ENCODE peak calls at places on chromosomes 2 and 18, in ten cellular contexts. One of them, this sample, is unnamed.

GRCh38 chr2:227870710-227871374 is 589 bp upstream of the DAW1 start:
- DNase-seq in choroid plexus epithelial cell: peak
- DNase-seq in GM13976: no peak
- DNase-seq in BE2C: no peak
- DNase-seq in suprapubic skin: no peak
- DNase-seq in fibroblast of lung: peak
- DNase-seq in A549: peak
- DNase-seq in osteocyte: no peak
- DNase-seq in cardiac muscle cell: peak
- DNase-seq in IMR-90: peak
- DNase-seq in this sample: peak

GRCh38 chr18:21406111-21406510 is 164.1 kb downstream of the GREB1L start:
- DNase-seq in choroid plexus epithelial cell: no peak
- DNase-seq in GM13976: no peak
- DNase-seq in BE2C: no peak
- DNase-seq in suprapubic skin: no peak
- DNase-seq in fibroblast of lung: peak
- DNase-seq in A549: no peak
- DNase-seq in osteocyte: no peak
- DNase-seq in cardiac muscle cell: no peak
- DNase-seq in IMR-90: no peak
- DNase-seq in this sample: peak

GRCh38 chr2:71812736-71813135 is 334.9 kb downstream of the CYP26B1 start:
- DNase-seq in choroid plexus epithelial cell: no peak
- DNase-seq in GM13976: no peak
- DNase-seq in BE2C: no peak
- DNase-seq in suprapubic skin: no peak
- DNase-seq in fibroblast of lung: no peak
- DNase-seq in A549: no peak
- DNase-seq in osteocyte: peak
- DNase-seq in cardiac muscle cell: no peak
- DNase-seq in IMR-90: no peak
- DNase-seq in this sample: no peak

GRCh38 chr18:23485386-23485785 is 17.9 kb upstream of the RMC1 start:
- DNase-seq in choroid plexus epithelial cell: no peak
- DNase-seq in GM13976: no peak
- DNase-seq in BE2C: no peak
- DNase-seq in suprapubic skin: no peak
- DNase-seq in fibroblast of lung: no peak
- DNase-seq in A549: no peak
- DNase-seq in osteocyte: peak
- DNase-seq in cardiac muscle cell: no peak
- DNase-seq in IMR-90: no peak
- DNase-seq in this sample: no peak

GRCh38 chr2:165720526-165720925 is 73.5 kb downstream of the GALNT3 start:
- DNase-seq in choroid plexus epithelial cell: peak
- DNase-seq in GM13976: no peak
- DNase-seq in BE2C: no peak
- DNase-seq in suprapubic skin: no peak
- DNase-seq in fibroblast of lung: peak
- DNase-seq in A549: no peak
- DNase-seq in osteocyte: no peak
- DNase-seq in cardiac muscle cell: peak
- DNase-seq in IMR-90: peak
- DNase-seq in this sample: no peak

GRCh38 chr2:237492137-237492890 is 5.3 kb downstream of the MLPH start:
- DNase-seq in choroid plexus epithelial cell: peak
- DNase-seq in GM13976: no peak
- DNase-seq in BE2C: no peak
- DNase-seq in suprapubic skin: no peak
- DNase-seq in fibroblast of lung: no peak
- DNase-seq in A549: no peak
- DNase-seq in osteocyte: no peak
- DNase-seq in cardiac muscle cell: no peak
- DNase-seq in IMR-90: no peak
- DNase-seq in this sample: no peak

GRCh38 chr2:72028996-72029395 is 118.7 kb downstream of the CYP26B1 start:
- DNase-seq in choroid plexus epithelial cell: no peak
- DNase-seq in GM13976: no peak
- DNase-seq in BE2C: no peak
- DNase-seq in suprapubic skin: peak
- DNase-seq in fibroblast of lung: no peak
- DNase-seq in A549: no peak
- DNase-seq in osteocyte: peak
- DNase-seq in cardiac muscle cell: no peak
- DNase-seq in IMR-90: no peak
- DNase-seq in this sample: no peak

GRCh38 chr2:135600915-135601314 is 69.6 kb downstream of the R3HDM1 start:
- DNase-seq in choroid plexus epithelial cell: peak
- DNase-seq in GM13976: no peak
- DNase-seq in BE2C: no peak
- DNase-seq in suprapubic skin: no peak
- DNase-seq in fibroblast of lung: no peak
- DNase-seq in A549: peak
- DNase-seq in osteocyte: no peak
- DNase-seq in cardiac muscle cell: peak
- DNase-seq in IMR-90: peak
- DNase-seq in this sample: peak

GRCh38 chr18:59096098-59096779 is 43.4 kb upstream of the SEC11C start:
- DNase-seq in choroid plexus epithelial cell: no peak
- DNase-seq in GM13976: no peak
- DNase-seq in BE2C: no peak
- DNase-seq in suprapubic skin: no peak
- DNase-seq in fibroblast of lung: no peak
- DNase-seq in A549: no peak
- DNase-seq in osteocyte: no peak
- DNase-seq in cardiac muscle cell: no peak
- DNase-seq in IMR-90: no peak
- DNase-seq in this sample: no peak

GRCh38 chr2:144414324-144414845 is 105.5 kb downstream of the ZEB2 start:
- DNase-seq in choroid plexus epithelial cell: peak
- DNase-seq in GM13976: peak
- DNase-seq in BE2C: no peak
- DNase-seq in suprapubic skin: peak
- DNase-seq in fibroblast of lung: peak
- DNase-seq in A549: peak
- DNase-seq in osteocyte: no peak
- DNase-seq in cardiac muscle cell: peak
- DNase-seq in IMR-90: peak
- DNase-seq in this sample: peak

GRCh38 chr2:173652731-173653426 is 298.2 kb downstream of the CDCA7 start:
- DNase-seq in choroid plexus epithelial cell: peak
- DNase-seq in GM13976: no peak
- DNase-seq in BE2C: no peak
- DNase-seq in suprapubic skin: no peak
- DNase-seq in fibroblast of lung: peak
- DNase-seq in A549: peak
- DNase-seq in osteocyte: no peak
- DNase-seq in cardiac muscle cell: peak
- DNase-seq in IMR-90: peak
- DNase-seq in this sample: peak

GRCh38 chr2:182416861-182417260 is 10.0 kb downstream of the PDE1A start:
- DNase-seq in choroid plexus epithelial cell: no peak
- DNase-seq in GM13976: no peak
- DNase-seq in BE2C: no peak
- DNase-seq in suprapubic skin: no peak
- DNase-seq in fibroblast of lung: no peak
- DNase-seq in A549: no peak
- DNase-seq in osteocyte: no peak
- DNase-seq in cardiac muscle cell: no peak
- DNase-seq in IMR-90: no peak
- DNase-seq in this sample: no peak

GRCh38 chr2:182415771-182416170 is 11.1 kb downstream of the PDE1A start:
- DNase-seq in choroid plexus epithelial cell: no peak
- DNase-seq in GM13976: no peak
- DNase-seq in BE2C: no peak
- DNase-seq in suprapubic skin: no peak
- DNase-seq in fibroblast of lung: no peak
- DNase-seq in A549: no peak
- DNase-seq in osteocyte: no peak
- DNase-seq in cardiac muscle cell: no peak
- DNase-seq in IMR-90: no peak
- DNase-seq in this sample: no peak

GRCh38 chr2:182416191-182416590 is 10.6 kb downstream of the PDE1A start:
- DNase-seq in choroid plexus epithelial cell: no peak
- DNase-seq in GM13976: no peak
- DNase-seq in BE2C: no peak
- DNase-seq in suprapubic skin: no peak
- DNase-seq in fibroblast of lung: no peak
- DNase-seq in A549: no peak
- DNase-seq in osteocyte: no peak
- DNase-seq in cardiac muscle cell: no peak
- DNase-seq in IMR-90: no peak
- DNase-seq in this sample: no peak
- TF ChIP-seq CTCF in choroid plexus epithelial cell: no peak
- TF ChIP-seq CTCF in GM13976: no peak
- TF ChIP-seq CTCF in BE2C: no peak
- TF ChIP-seq CTCF in suprapubic skin: no peak
- TF ChIP-seq CTCF in fibroblast of lung: no peak
- TF ChIP-seq CTCF in A549: no peak
- TF ChIP-seq CTCF in osteocyte: no peak
- TF ChIP-seq CTCF in cardiac muscle cell: no peak
- TF ChIP-seq CTCF in IMR-90: no peak
- TF ChIP-seq CTCF in this sample: no peak

DNA sequence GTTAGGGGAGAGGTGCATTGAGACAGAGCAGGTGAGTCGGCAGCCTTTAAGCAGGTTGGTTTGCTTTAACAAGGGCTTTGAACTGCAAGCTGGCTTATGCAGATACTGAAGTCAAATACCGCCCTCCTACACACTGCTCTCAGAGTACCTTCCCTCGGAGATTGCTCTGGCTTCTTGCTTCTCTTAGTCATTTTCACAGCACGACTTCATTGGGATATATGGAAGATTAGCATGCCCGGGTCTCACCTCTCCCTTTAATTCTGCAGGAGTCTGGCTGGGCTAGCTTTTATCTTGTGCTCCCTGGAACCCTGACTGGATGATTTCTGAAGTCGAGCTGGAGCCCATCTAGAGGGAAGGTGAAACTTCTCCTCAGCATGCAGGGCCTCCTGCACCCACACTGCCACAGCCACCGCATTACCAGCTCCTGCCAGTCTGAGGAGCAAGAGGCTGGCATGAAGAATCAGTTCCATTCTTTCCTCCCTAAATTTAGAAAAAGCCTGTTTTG is 395.5 kb upstream of the HNRNPA3 start:
- DNase-seq in choroid plexus epithelial cell: no peak
- DNase-seq in GM13976: no peak
- DNase-seq in BE2C: peak
- DNase-seq in suprapubic skin: no peak
- DNase-seq in fibroblast of lung: no peak
- DNase-seq in A549: peak
- DNase-seq in osteocyte: no peak
- DNase-seq in cardiac muscle cell: no peak
- DNase-seq in IMR-90: no peak
- DNase-seq in this sample: no peak
- TF ChIP-seq CTCF in choroid plexus epithelial cell: no peak
- TF ChIP-seq CTCF in GM13976: no peak
- TF ChIP-seq CTCF in BE2C: peak
- TF ChIP-seq CTCF in suprapubic skin: no peak
- TF ChIP-seq CTCF in fibroblast of lung: no peak
- TF ChIP-seq CTCF in A549: no peak
- TF ChIP-seq CTCF in osteocyte: peak
- TF ChIP-seq CTCF in cardiac muscle cell: no peak
- TF ChIP-seq CTCF in IMR-90: no peak
- TF ChIP-seq CTCF in this sample: no peak

GRCh38 chr2:232876978-232877441 is 6.9 kb downstream of the SNORC start:
- DNase-seq in choroid plexus epithelial cell: no peak
- DNase-seq in GM13976: no peak
- DNase-seq in BE2C: no peak
- DNase-seq in suprapubic skin: peak
- DNase-seq in fibroblast of lung: no peak
- DNase-seq in A549: no peak
- DNase-seq in osteocyte: no peak
- DNase-seq in cardiac muscle cell: no peak
- DNase-seq in IMR-90: no peak
- DNase-seq in this sample: no peak

GRCh38 chr2:232877940-232878511 is 8.0 kb downstream of the SNORC start:
- DNase-seq in choroid plexus epithelial cell: no peak
- DNase-seq in GM13976: no peak
- DNase-seq in BE2C: no peak
- DNase-seq in suprapubic skin: peak
- DNase-seq in fibroblast of lung: no peak
- DNase-seq in A549: no peak
- DNase-seq in osteocyte: no peak
- DNase-seq in cardiac muscle cell: no peak
- DNase-seq in IMR-90: no peak
- DNase-seq in this sample: no peak

GRCh38 chr2:232875256-232876070 is 5.4 kb downstream of the SNORC start:
- DNase-seq in choroid plexus epithelial cell: no peak
- DNase-seq in GM13976: no peak
- DNase-seq in BE2C: no peak
- DNase-seq in suprapubic skin: peak
- DNase-seq in fibroblast of lung: no peak
- DNase-seq in A549: peak
- DNase-seq in osteocyte: no peak
- DNase-seq in cardiac muscle cell: no peak
- DNase-seq in IMR-90: no peak
- DNase-seq in this sample: no peak

GRCh38 chr2:232874677-232875223 is 4.7 kb downstream of the SNORC start:
- DNase-seq in choroid plexus epithelial cell: no peak
- DNase-seq in GM13976: no peak
- DNase-seq in BE2C: no peak
- DNase-seq in suprapubic skin: peak
- DNase-seq in fibroblast of lung: no peak
- DNase-seq in A549: no peak
- DNase-seq in osteocyte: no peak
- DNase-seq in cardiac muscle cell: no peak
- DNase-seq in IMR-90: no peak
- DNase-seq in this sample: no peak

GRCh38 chr2:232876071-232876977 is 6.3 kb downstream of the SNORC start:
- DNase-seq in choroid plexus epithelial cell: no peak
- DNase-seq in GM13976: peak
- DNase-seq in BE2C: no peak
- DNase-seq in suprapubic skin: peak
- DNase-seq in fibroblast of lung: peak
- DNase-seq in A549: peak
- DNase-seq in osteocyte: no peak
- DNase-seq in cardiac muscle cell: no peak
- DNase-seq in IMR-90: no peak
- DNase-seq in this sample: no peak
- TF ChIP-seq CTCF in choroid plexus epithelial cell: peak
- TF ChIP-seq CTCF in GM13976: peak
- TF ChIP-seq CTCF in BE2C: peak
- TF ChIP-seq CTCF in suprapubic skin: no peak
- TF ChIP-seq CTCF in fibroblast of lung: no peak
- TF ChIP-seq CTCF in A549: peak
- TF ChIP-seq CTCF in osteocyte: peak
- TF ChIP-seq CTCF in cardiac muscle cell: no peak
- TF ChIP-seq CTCF in IMR-90: peak
- TF ChIP-seq CTCF in this sample: peak

GRCh38 chr2:118761791-118762190 is 85.7 kb downstream of the EN1 start:
- DNase-seq in choroid plexus epithelial cell: no peak
- DNase-seq in GM13976: no peak
- DNase-seq in BE2C: no peak
- DNase-seq in suprapubic skin: no peak
- DNase-seq in fibroblast of lung: no peak
- DNase-seq in A549: no peak
- DNase-seq in osteocyte: no peak
- DNase-seq in cardiac muscle cell: no peak
- DNase-seq in IMR-90: no peak
- DNase-seq in this sample: no peak

GRCh38 chr2:118764855-118765254 is 82.6 kb downstream of the EN1 start:
- DNase-seq in choroid plexus epithelial cell: no peak
- DNase-seq in GM13976: no peak
- DNase-seq in BE2C: no peak
- DNase-seq in suprapubic skin: no peak
- DNase-seq in fibroblast of lung: no peak
- DNase-seq in A549: no peak
- DNase-seq in osteocyte: no peak
- DNase-seq in cardiac muscle cell: no peak
- DNase-seq in IMR-90: no peak
- DNase-seq in this sample: no peak

GRCh38 chr2:118763797-118764196 is 83.7 kb downstream of the EN1 start:
- DNase-seq in choroid plexus epithelial cell: no peak
- DNase-seq in GM13976: no peak
- DNase-seq in BE2C: no peak
- DNase-seq in suprapubic skin: no peak
- DNase-seq in fibroblast of lung: peak
- DNase-seq in A549: peak
- DNase-seq in osteocyte: no peak
- DNase-seq in cardiac muscle cell: peak
- DNase-seq in IMR-90: no peak
- DNase-seq in this sample: peak
- TF ChIP-seq CTCF in choroid plexus epithelial cell: peak
- TF ChIP-seq CTCF in GM13976: no peak
- TF ChIP-seq CTCF in BE2C: no peak
- TF ChIP-seq CTCF in suprapubic skin: peak
- TF ChIP-seq CTCF in fibroblast of lung: peak
- TF ChIP-seq CTCF in A549: no peak
- TF ChIP-seq CTCF in osteocyte: no peak
- TF ChIP-seq CTCF in cardiac muscle cell: peak
- TF ChIP-seq CTCF in IMR-90: no peak
- TF ChIP-seq CTCF in this sample: peak